ENCODE peak calls at places on chromosomes 1 and 21, in seven cellular contexts. One of them, this sample, is unnamed.

GRCh38 chr1:8727809-8728213 is 89.6 kb downstream of the RERE start:
- DNase-seq in left lung: no peak
- DNase-seq in small intestine: no peak
- DNase-seq in heart right ventricle: peak; percentile 36
- DNase-seq in adrenal gland: no peak
- DNase-seq in mammary epithelial cell: no peak
- DNase-seq in CD4-positive, alpha-beta memory T cell: no peak
- DNase-seq in this sample: no peak

GRCh38 chr21:40404319-40404906 is 442.5 kb downstream of the DSCAM start:
- DNase-seq in CD4-positive, alpha-beta memory T cell: no peak
- DNase-seq in adrenal gland: peak; percentile 1
- DNase-seq in heart right ventricle: peak; percentile 41
- DNase-seq in left lung: no peak
- DNase-seq in small intestine: no peak
- DNase-seq in mammary epithelial cell: no peak
- DNase-seq in this sample: no peak

GRCh38 chr1:30719406-30720270 is 3.7 kb downstream of the MATN1 start:
- DNase-seq in heart right ventricle: no peak
- DNase-seq in adrenal gland: no peak
- DNase-seq in small intestine: peak; percentile 76
- DNase-seq in CD4-positive, alpha-beta memory T cell: no peak
- DNase-seq in mammary epithelial cell: no peak
- DNase-seq in left lung: peak; percentile 51
- DNase-seq in this sample: no peak

GRCh38 chr1:15963968-15964648 is 11.8 kb downstream of the ZBTB17 start:
- DNase-seq in heart right ventricle: no peak
- DNase-seq in mammary epithelial cell: no peak
- DNase-seq in left lung: no peak
- DNase-seq in adrenal gland: no peak
- DNase-seq in CD4-positive, alpha-beta memory T cell: no peak
- DNase-seq in small intestine: no peak
- DNase-seq in this sample: no peak

GRCh38 chr1:110494522-110495406 is 24.2 kb downstream of the KCNA10 start:
- DNase-seq in left lung: no peak
- DNase-seq in heart right ventricle: no peak
- DNase-seq in CD4-positive, alpha-beta memory T cell: no peak
- DNase-seq in small intestine: no peak
- DNase-seq in mammary epithelial cell: no peak
- DNase-seq in adrenal gland: no peak
- DNase-seq in this sample: no peak

GRCh38 chr21:26881504-26882228 is 36.5 kb upstream of the ADAMTS1 start:
- DNase-seq in small intestine: no peak
- DNase-seq in adrenal gland: no peak
- DNase-seq in heart right ventricle: no peak
- DNase-seq in mammary epithelial cell: no peak
- DNase-seq in CD4-positive, alpha-beta memory T cell: no peak
- DNase-seq in left lung: no peak
- DNase-seq in this sample: no peak

GRCh38 chr1:9192578-9192977 is 42.0 kb upstream of the H6PD start:
- DNase-seq in left lung: peak; percentile 41
- DNase-seq in CD4-positive, alpha-beta memory T cell: no peak
- DNase-seq in heart right ventricle: no peak
- DNase-seq in adrenal gland: no peak
- DNase-seq in small intestine: no peak
- DNase-seq in mammary epithelial cell: no peak
- DNase-seq in this sample: no peak

GRCh38 chr21:19322360-19322759 is 918.8 kb upstream of the TMPRSS15 start:
- DNase-seq in CD4-positive, alpha-beta memory T cell: no peak
- DNase-seq in heart right ventricle: no peak
- DNase-seq in adrenal gland: no peak
- DNase-seq in left lung: no peak
- DNase-seq in small intestine: peak; percentile 25
- DNase-seq in mammary epithelial cell: no peak
- DNase-seq in this sample: no peak

GRCh38 chr21:44329086-44329889 is 9.9 kb downstream of the CFAP410 start:
- DNase-seq in mammary epithelial cell: no peak
- DNase-seq in left lung: peak; percentile 74
- DNase-seq in adrenal gland: no peak
- DNase-seq in CD4-positive, alpha-beta memory T cell: no peak
- DNase-seq in small intestine: peak; percentile 16
- DNase-seq in heart right ventricle: no peak
- DNase-seq in this sample: no peak

GRCh38 chr1:25837253-25837875 is 17.6 kb downstream of the MTFR1L start:
- DNase-seq in mammary epithelial cell: peak; percentile 22
- DNase-seq in heart right ventricle: no peak
- DNase-seq in adrenal gland: no peak
- DNase-seq in small intestine: peak; percentile 60
- DNase-seq in CD4-positive, alpha-beta memory T cell: no peak
- DNase-seq in left lung: no peak
- DNase-seq in this sample: no peak

GRCh38 chr21:35843911-35844667 is 216.2 kb downstream of the SETD4 start:
- DNase-seq in mammary epithelial cell: no peak
- DNase-seq in adrenal gland: no peak
- DNase-seq in CD4-positive, alpha-beta memory T cell: no peak
- DNase-seq in left lung: no peak
- DNase-seq in heart right ventricle: no peak
- DNase-seq in small intestine: no peak
- DNase-seq in this sample: no peak

GRCh38 chr1:178954937-178955336 is 70.8 kb upstream of the FAM20B start:
- DNase-seq in left lung: no peak
- DNase-seq in small intestine: no peak
- DNase-seq in adrenal gland: no peak
- DNase-seq in mammary epithelial cell: no peak
- DNase-seq in heart right ventricle: no peak
- DNase-seq in CD4-positive, alpha-beta memory T cell: no peak
- DNase-seq in this sample: no peak

GRCh38 chr1:178954291-178954690 is 71.4 kb upstream of the FAM20B start:
- DNase-seq in adrenal gland: no peak
- DNase-seq in heart right ventricle: no peak
- DNase-seq in left lung: no peak
- DNase-seq in mammary epithelial cell: no peak
- DNase-seq in CD4-positive, alpha-beta memory T cell: no peak
- DNase-seq in small intestine: no peak
- DNase-seq in this sample: no peak

GRCh38 chr1:178953034-178953433 is 72.7 kb upstream of the FAM20B start:
- DNase-seq in small intestine: no peak
- DNase-seq in adrenal gland: no peak
- DNase-seq in mammary epithelial cell: no peak
- DNase-seq in left lung: no peak
- DNase-seq in heart right ventricle: peak; percentile 54
- DNase-seq in CD4-positive, alpha-beta memory T cell: no peak
- DNase-seq in this sample: no peak

GRCh38 chr1:178953538-178954207 is 72.0 kb upstream of the FAM20B start:
- DNase-seq in adrenal gland: no peak
- DNase-seq in heart right ventricle: no peak
- DNase-seq in mammary epithelial cell: no peak
- DNase-seq in left lung: no peak
- DNase-seq in small intestine: no peak
- DNase-seq in CD4-positive, alpha-beta memory T cell: no peak
- DNase-seq in this sample: no peak

DNA sequence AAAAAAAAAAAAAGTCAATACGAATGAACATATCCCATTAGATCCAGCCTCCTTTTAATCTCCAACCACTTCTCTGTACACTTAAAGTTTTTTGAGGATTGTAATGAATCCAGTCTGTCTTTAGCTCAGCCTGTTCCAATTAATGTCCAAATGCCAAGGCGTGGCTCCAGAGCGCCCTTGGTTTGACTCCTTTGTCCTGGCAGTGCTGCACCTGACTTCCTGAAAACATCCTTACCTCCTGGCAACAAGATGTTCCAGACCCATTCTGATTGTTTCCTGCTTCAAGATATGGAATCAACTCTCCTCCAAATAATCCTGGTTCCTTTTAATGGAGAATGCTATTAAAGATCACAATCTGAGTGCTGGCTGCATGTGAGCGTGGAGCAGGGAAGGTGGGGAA is 74.1 kb upstream of the FAM20B start:
- DNase-seq in CD4-positive, alpha-beta memory T cell: no peak
- DNase-seq in heart right ventricle: no peak
- DNase-seq in mammary epithelial cell: no peak
- DNase-seq in left lung: no peak
- DNase-seq in small intestine: no peak
- DNase-seq in adrenal gland: no peak
- DNase-seq in this sample: no peak
- H3K4me1 ChIP-seq in CD4-positive, alpha-beta memory T cell: no peaks in the 10 kb centered on the region
- H3K4me1 ChIP-seq in heart right ventricle: peaks cover 10% of the 10 kb centered on the region
- H3K4me1 ChIP-seq in mammary epithelial cell: no peaks in the 10 kb centered on the region
- H3K4me1 ChIP-seq in left lung: no peaks in the 10 kb centered on the region
- H3K4me1 ChIP-seq in small intestine: no peaks in the 10 kb centered on the region
- H3K4me1 ChIP-seq in adrenal gland: no peaks in the 10 kb centered on the region
- H3K4me1 ChIP-seq in this sample: peaks cover 16% of the 10 kb centered on the region

DNA sequence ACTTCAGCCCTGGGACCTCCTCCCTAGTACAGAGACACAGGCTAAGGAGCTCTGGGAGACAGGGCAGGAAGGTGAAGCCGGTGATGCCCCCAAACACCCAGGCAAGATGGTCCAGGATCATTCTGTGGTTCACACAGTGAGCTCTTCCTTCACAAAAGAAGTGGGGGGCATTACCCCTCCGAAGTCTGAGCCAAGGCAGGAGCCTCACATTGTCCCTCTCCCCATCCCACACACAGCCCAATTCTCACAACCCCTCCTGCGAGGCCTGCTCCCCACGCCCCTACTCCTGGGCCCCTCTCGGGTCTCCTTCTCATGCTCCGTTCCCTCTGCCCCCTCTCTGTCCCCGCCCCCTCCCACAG is 10.7 kb downstream of the MEF2D start:
- DNase-seq in heart right ventricle: no peak
- DNase-seq in small intestine: no peak
- DNase-seq in adrenal gland: no peak
- DNase-seq in left lung: no peak
- DNase-seq in mammary epithelial cell: no peak
- DNase-seq in CD4-positive, alpha-beta memory T cell: no peak
- DNase-seq in this sample: no peak
- H3K4me3 ChIP-seq in heart right ventricle: peak overlapping the region; percentile 6
- H3K4me3 ChIP-seq in small intestine: no peak overlapping the region
- H3K4me3 ChIP-seq in adrenal gland: no peak overlapping the region
- H3K4me3 ChIP-seq in left lung: no peak overlapping the region
- H3K4me3 ChIP-seq in mammary epithelial cell: no peak overlapping the region
- H3K4me3 ChIP-seq in CD4-positive, alpha-beta memory T cell: peak overlapping the region; percentile 5
- H3K4me3 ChIP-seq in this sample: no peak overlapping the region

GRCh38 chr1:206714331-206715058 is 29.8 kb downstream of the MAPKAPK2 start:
- DNase-seq in left lung: no peak
- DNase-seq in heart right ventricle: no peak
- DNase-seq in small intestine: peak; percentile 92
- DNase-seq in CD4-positive, alpha-beta memory T cell: peak; percentile 27
- DNase-seq in mammary epithelial cell: peak; percentile 76
- DNase-seq in adrenal gland: peak; percentile 79
- DNase-seq in this sample: peak; percentile 76

GRCh38 chr1:206716519-206717236 is 32.0 kb downstream of the MAPKAPK2 start:
- DNase-seq in CD4-positive, alpha-beta memory T cell: no peak
- DNase-seq in heart right ventricle: no peak
- DNase-seq in small intestine: no peak
- DNase-seq in adrenal gland: no peak
- DNase-seq in left lung: no peak
- DNase-seq in mammary epithelial cell: no peak
- DNase-seq in this sample: no peak

GRCh38 chr1:206713910-206714312 is 29.2 kb downstream of the MAPKAPK2 start:
- DNase-seq in CD4-positive, alpha-beta memory T cell: no peak
- DNase-seq in mammary epithelial cell: no peak
- DNase-seq in heart right ventricle: no peak
- DNase-seq in adrenal gland: peak; percentile 61
- DNase-seq in small intestine: no peak
- DNase-seq in left lung: no peak
- DNase-seq in this sample: no peak

GRCh38 chr1:206715552-206716518 is 31.1 kb downstream of the MAPKAPK2 start:
- DNase-seq in adrenal gland: no peak
- DNase-seq in mammary epithelial cell: no peak
- DNase-seq in left lung: no peak
- DNase-seq in small intestine: no peak
- DNase-seq in CD4-positive, alpha-beta memory T cell: peak; percentile 72
- DNase-seq in heart right ventricle: no peak
- DNase-seq in this sample: no peak

DNA sequence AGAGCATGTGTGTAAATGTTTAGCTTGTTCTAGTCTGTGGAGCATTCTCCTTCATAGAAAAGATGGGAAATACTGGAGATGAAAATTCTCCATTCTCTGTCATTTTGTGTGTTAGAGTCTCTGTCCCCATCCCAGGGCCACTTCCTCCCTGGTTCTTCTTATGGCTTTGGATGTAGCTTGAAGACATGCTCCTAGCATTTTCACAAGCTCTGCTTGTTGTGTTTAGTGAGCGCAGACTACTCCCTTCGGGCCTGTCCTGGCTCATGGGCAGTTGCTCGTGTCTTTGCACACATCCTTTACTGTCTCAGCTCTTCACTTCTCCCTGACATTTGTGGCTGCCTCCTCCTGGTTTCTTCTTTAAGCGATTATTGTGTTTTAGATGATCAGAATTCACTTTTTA is 30.4 kb downstream of the MAPKAPK2 start:
- DNase-seq in CD4-positive, alpha-beta memory T cell: no peak
- DNase-seq in mammary epithelial cell: no peak
- DNase-seq in small intestine: no peak
- DNase-seq in left lung: no peak
- DNase-seq in adrenal gland: no peak
- DNase-seq in heart right ventricle: no peak
- DNase-seq in this sample: no peak
- H3K4me1 ChIP-seq in CD4-positive, alpha-beta memory T cell: peaks cover 92% of the 10 kb centered on the region
- H3K4me1 ChIP-seq in mammary epithelial cell: peaks cover 10% of the 10 kb centered on the region
- H3K4me1 ChIP-seq in small intestine: peaks cover 49% of the 10 kb centered on the region
- H3K4me1 ChIP-seq in left lung: peaks cover 97% of the 10 kb centered on the region
- H3K4me1 ChIP-seq in adrenal gland: peaks cover 41% of the 10 kb centered on the region
- H3K4me1 ChIP-seq in heart right ventricle: peaks cover 96% of the 10 kb centered on the region
- H3K4me1 ChIP-seq in this sample: peaks cover 29% of the 10 kb centered on the region

GRCh38 chr1:46556822-46557221 is 5.4 kb upstream of the KNCN start:
- DNase-seq in heart right ventricle: no peak
- DNase-seq in small intestine: peak; percentile 72
- DNase-seq in mammary epithelial cell: peak; percentile 84
- DNase-seq in adrenal gland: peak; percentile 17
- DNase-seq in left lung: no peak
- DNase-seq in CD4-positive, alpha-beta memory T cell: no peak
- DNase-seq in this sample: no peak

GRCh38 chr1:46554236-46555080 is 3.0 kb upstream of the KNCN start:
- DNase-seq in heart right ventricle: no peak
- DNase-seq in left lung: no peak
- DNase-seq in mammary epithelial cell: no peak
- DNase-seq in small intestine: no peak
- DNase-seq in adrenal gland: no peak
- DNase-seq in CD4-positive, alpha-beta memory T cell: no peak
- DNase-seq in this sample: no peak

GRCh38 chr1:46555826-46556619 is 4.6 kb upstream of the KNCN start:
- DNase-seq in mammary epithelial cell: no peak
- DNase-seq in heart right ventricle: no peak
- DNase-seq in left lung: no peak
- DNase-seq in CD4-positive, alpha-beta memory T cell: no peak
- DNase-seq in small intestine: no peak
- DNase-seq in adrenal gland: no peak
- DNase-seq in this sample: no peak

GRCh38 chr1:46553506-46553905 is 2.1 kb upstream of the KNCN start:
- DNase-seq in small intestine: no peak
- DNase-seq in heart right ventricle: no peak
- DNase-seq in CD4-positive, alpha-beta memory T cell: no peak
- DNase-seq in mammary epithelial cell: no peak
- DNase-seq in left lung: no peak
- DNase-seq in adrenal gland: no peak
- DNase-seq in this sample: no peak

DNA sequence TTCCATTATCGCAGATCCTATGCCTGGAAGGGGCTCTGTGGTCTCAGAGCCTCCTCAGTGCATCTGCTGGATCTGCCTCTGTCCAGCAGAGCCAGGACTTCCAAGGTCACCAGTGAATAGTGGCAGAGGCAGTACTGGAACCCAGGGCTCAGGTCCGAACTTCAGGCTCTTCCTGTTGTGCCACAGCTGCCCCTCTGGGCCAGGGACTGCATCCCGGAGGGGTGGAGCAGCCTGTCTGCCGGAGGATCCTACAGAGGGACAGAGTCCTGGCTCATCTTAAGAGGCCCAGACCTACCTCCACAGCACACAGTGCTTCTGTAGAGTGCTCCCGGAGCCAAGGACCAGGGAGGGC is 3.6 kb upstream of the KNCN start:
- DNase-seq in heart right ventricle: no peak
- DNase-seq in mammary epithelial cell: no peak
- DNase-seq in CD4-positive, alpha-beta memory T cell: no peak
- DNase-seq in left lung: no peak
- DNase-seq in adrenal gland: no peak
- DNase-seq in small intestine: no peak
- DNase-seq in this sample: no peak
- H3K4me3 ChIP-seq in heart right ventricle: no peak overlapping the region
- H3K4me3 ChIP-seq in mammary epithelial cell: no peak overlapping the region
- H3K4me3 ChIP-seq in CD4-positive, alpha-beta memory T cell: no peak overlapping the region
- H3K4me3 ChIP-seq in left lung: no peak overlapping the region
- H3K4me3 ChIP-seq in adrenal gland: no peak overlapping the region
- H3K4me3 ChIP-seq in small intestine: no peak overlapping the region
- H3K4me3 ChIP-seq in this sample: no peak overlapping the region

This sample was measured in right lobe of liver.